ENCODE peak calls at places on chromosomes 16 and 17, in nine cellular contexts. J, S, K, B, D, T, E, M and P are unnamed samples.

GRCh38 chr16:2971985-2972784 is 3.0 kb downstream of the PAQR4 start:
- DNase-seq in J (no peak), S (no peak), K (no peak), B (no peak), D (no peak), T (no peak), E (no peak), M (no peak), P (no peak)

GRCh38 chr17:50675190-50675589 is 32.5 kb downstream of the ANKRD40 start:
- DNase-seq in J (no peak), S (no peak), K (no peak), B (no peak), D (no peak), T (no peak), E (no peak), M (no peak), P (no peak)

GRCh38 chr16:82888616-82889015 is 261.8 kb downstream of the CDH13 start:
- DNase-seq in J (no peak), S (no peak), K (no peak), B (no peak), D (no peak), T (no peak), E (no peak), M (no peak), P (no peak)

GRCh38 chr17:78176548-78177025 is 8.2 kb downstream of the SYNGR2 start:
- DNase-seq in J (peak), S (peak), K (peak), B (peak), D (peak), T (no peak), E (peak), M (peak), P (peak)

GRCh38 chr17:546456-546855 is 168.2 kb downstream of the VPS53 start:
- DNase-seq in J (no peak), S (no peak), K (no peak), B (no peak), D (no peak), T (no peak), E (no peak), M (no peak), P (no peak)

GRCh38 chr17:16989953-16990860 is 18.3 kb upstream of the TNFRSF13B start:
- DNase-seq in J (no peak), S (no peak), K (no peak), B (no peak), D (no peak), T (peak), E (no peak), M (no peak), P (no peak)

GRCh38 chr16:8893426-8893825 is 11.3 kb downstream of the LITAFD start:
- DNase-seq in J (no peak), S (no peak), K (no peak), B (no peak), D (no peak), T (no peak), E (no peak), M (no peak), P (no peak)

GRCh38 chr16:27240948-27241531 is 27.5 kb downstream of the NSMCE1 start:
- DNase-seq in J (no peak), S (no peak), K (peak), B (no peak), D (no peak), T (no peak), E (no peak), M (no peak), P (no peak)

GRCh38 chr17:61399131-61400057 is at the start of gene TBX2:
- DNase-seq in J (no peak), S (peak), K (peak), B (peak), D (peak), T (no peak), E (no peak), M (no peak), P (no peak)

GRCh38 chr16:88815901-88816589 is 4.3 kb upstream of the APRT start:
- DNase-seq in J (no peak), S (no peak), K (no peak), B (no peak), D (no peak), T (no peak), E (peak), M (no peak), P (peak)

GRCh38 chr17:58741121-58741625 is 14.5 kb upstream of the PPM1E start:
- DNase-seq in J (no peak), S (no peak), K (no peak), B (no peak), D (no peak), T (peak), E (no peak), M (no peak), P (no peak)

GRCh38 chr16:89330177-89330856 is 112.8 kb downstream of the ZNF778 start:
- DNase-seq in J (no peak), S (no peak), K (no peak), B (peak), D (peak), T (peak), E (no peak), M (no peak), P (no peak)

GRCh38 chr16:85350146-85350728 is 238.0 kb upstream of the CIBAR2 start:
- DNase-seq in J (no peak), S (no peak), K (no peak), B (no peak), D (no peak), T (no peak), E (no peak), M (no peak), P (no peak)

GRCh38 chr17:73401911-73402310 is 90.1 kb upstream of the CDC42EP4 start:
- DNase-seq in J (peak), S (peak), K (no peak), B (peak), D (peak), T (no peak), E (no peak), M (no peak), P (no peak)

GRCh38 chr17:80790021-80790765 is 201.4 kb upstream of the CHMP6 start:
- DNase-seq in J (no peak), S (no peak), K (no peak), B (no peak), D (no peak), T (no peak), E (peak), M (peak), P (no peak)

GRCh38 chr17:36665417-36665816 is 64.0 kb downstream of the MRM1 start:
- DNase-seq in J (no peak), S (no peak), K (no peak), B (no peak), D (no peak), T (peak), E (no peak), M (no peak), P (no peak)

GRCh38 chr17:27429666-27430382 is 26.4 kb upstream of the KSR1 start:
- DNase-seq in J (no peak), S (no peak), K (no peak), B (no peak), D (no peak), T (no peak), E (no peak), M (no peak), P (no peak)

GRCh38 chr16:1990336-1991134 is 765 bp downstream of the SYNGR3 start:
- DNase-seq in J (no peak), S (no peak), K (no peak), B (peak), D (no peak), T (no peak), E (no peak), M (no peak), P (peak)

GRCh38 chr17:36680701-36681202 is 79.4 kb downstream of the MRM1 start:
- DNase-seq in J (no peak), S (no peak), K (no peak), B (no peak), D (no peak), T (no peak), E (no peak), M (no peak), P (no peak)

GRCh38 chr17:63419949-63420867 is 25.9 kb downstream of the CYB561 start:
- DNase-seq in J (no peak), S (no peak), K (no peak), B (no peak), D (no peak), T (no peak), E (no peak), M (peak), P (no peak)

GRCh38 chr16:13425840-13426239 is 494.1 kb upstream of the ERCC4 start:
- DNase-seq in J (no peak), S (no peak), K (no peak), B (no peak), D (no peak), T (no peak), E (no peak), M (no peak), P (no peak)

GRCh38 chr17:30200086-30200485 is 35.4 kb downstream of the SLC6A4 start:
- DNase-seq in J (no peak), S (no peak), K (no peak), B (no peak), D (no peak), T (no peak), E (no peak), M (no peak), P (no peak)

GRCh38 chr17:82595893-82596292 is 52.4 kb downstream of the WDR45B start:
- DNase-seq in J (peak), S (no peak), K (no peak), B (no peak), D (no peak), T (no peak), E (no peak), M (no peak), P (no peak)

GRCh38 chr17:42675348-42675983 is 1.3 kb downstream of the PLEKHH3 start:
- DNase-seq in J (no peak), S (no peak), K (no peak), B (no peak), D (peak), T (no peak), E (no peak), M (no peak), P (no peak)

GRCh38 chr17:4003131-4003500 is 38.9 kb upstream of the ATP2A3 start:
- DNase-seq in J (no peak), S (no peak), K (no peak), B (no peak), D (no peak), T (no peak), E (no peak), M (no peak), P (no peak)

GRCh38 chr16:58574895-58575294 is 54.7 kb downstream of the CNOT1 start:
- DNase-seq in J (no peak), S (no peak), K (no peak), B (no peak), D (no peak), T (no peak), E (no peak), M (no peak), P (no peak)

GRCh38 chr17:79769596-79770520 is 8.1 kb upstream of the CBX2 start:
- DNase-seq in J (no peak), S (no peak), K (no peak), B (no peak), D (no peak), T (no peak), E (no peak), M (no peak), P (no peak)

GRCh38 chr17:8137645-8138342 is 13.9 kb upstream of the HES7 start:
- DNase-seq in J (no peak), S (no peak), K (no peak), B (no peak), D (no peak), T (no peak), E (no peak), M (no peak), P (no peak)

GRCh38 chr17:38893113-38893512 is 23.3 kb downstream of the LASP1 start:
- DNase-seq in J (no peak), S (no peak), K (no peak), B (no peak), D (no peak), T (no peak), E (no peak), M (no peak), P (no peak)

GRCh38 chr17:57672971-57673370 is 72.1 kb downstream of the CCDC182 start:
- DNase-seq in J (no peak), S (no peak), K (peak), B (no peak), D (no peak), T (no peak), E (no peak), M (no peak), P (no peak)

GRCh38 chr17:48439473-48439872 is 9.5 kb upstream of the SKAP1 start:
- DNase-seq in J (no peak), S (no peak), K (no peak), B (no peak), D (no peak), T (no peak), E (peak), M (no peak), P (no peak)

GRCh38 chr16:65833171-65833871 is 533.2 kb upstream of the CDH5 start:
- DNase-seq in J (no peak), S (no peak), K (peak), B (no peak), D (no peak), T (peak), E (no peak), M (no peak), P (no peak)

GRCh38 chr17:6843241-6843890 is 11.8 kb upstream of the TEKT1 start:
- DNase-seq in J (no peak), S (no peak), K (no peak), B (no peak), D (no peak), T (peak), E (peak), M (no peak), P (no peak)
- TF ChIP-seq CTCF in J (peak), S (peak), K (peak), B (peak), D (peak), T (peak), E (peak), M (peak), P (peak)

GRCh38 chr17:69208640-69209039 is 20.0 kb downstream of the ABCA10 start:
- DNase-seq in J (no peak), S (no peak), K (no peak), B (no peak), D (no peak), T (no peak), E (no peak), M (no peak), P (no peak)

GRCh38 chr17:69218986-69219385 is 9.6 kb downstream of the ABCA10 start:
- DNase-seq in J (no peak), S (no peak), K (no peak), B (no peak), D (no peak), T (peak), E (no peak), M (no peak), P (no peak)

GRCh38 chr17:69213059-69213813 is 15.4 kb downstream of the ABCA10 start:
- DNase-seq in J (no peak), S (no peak), K (no peak), B (no peak), D (no peak), T (peak), E (no peak), M (no peak), P (no peak)
- TF ChIP-seq CTCF in J (no peak), S (no peak), K (no peak), B (no peak), D (no peak), T (no peak), E (no peak), M (no peak), P (no peak)

GRCh38 chr17:44251062-44251461 is 16.9 kb downstream of the SLC4A1 start:
- DNase-seq in J (no peak), S (no peak), K (no peak), B (no peak), D (no peak), T (no peak), E (no peak), M (no peak), P (no peak)
- TF ChIP-seq CTCF in J (no peak), S (no peak), K (no peak), B (no peak), D (no peak), T (no peak), E (no peak), M (no peak), P (no peak)

GRCh38 chr17:45256114-45256966 is 5.6 kb downstream of the SPATA32 start:
- DNase-seq in J (no peak), S (no peak), K (no peak), B (no peak), D (no peak), T (no peak), E (no peak), M (no peak), P (no peak)
- TF ChIP-seq CTCF in J (no peak), S (peak), K (no peak), B (no peak), D (no peak), T (no peak), E (no peak), M (peak), P (no peak)